ENCODE peak calls at places on chromosome 20, in five cellular contexts. H, Q, W, Y and X are unnamed samples.

GRCh38 chr20:2688041-2688591 is 4.5 kb upstream of the EBF4 start:
- DNase-seq in H (peak), Q (no peak), W (peak), Y (peak), X (no peak)

GRCh38 chr20:46539113-46539512 is 11.3 kb downstream of the OCSTAMP start:
- DNase-seq in H (no peak), Q (no peak), W (no peak), Y (no peak), X (no peak)

GRCh38 chr20:50804453-50805348 is 9.8 kb downstream of the BCAS4 start:
- DNase-seq in H (no peak), Q (no peak), W (no peak), Y (no peak), X (no peak)

GRCh38 chr20:47126709-47127108 is 229.8 kb downstream of the ZMYND8 start:
- DNase-seq in H (no peak), Q (peak), W (peak), Y (peak), X (no peak)

GRCh38 chr20:51059862-51060261 is 37.0 kb upstream of the KCNG1 start:
- DNase-seq in H (no peak), Q (no peak), W (no peak), Y (peak), X (no peak)

GRCh38 chr20:45857836-45858250 is 429 bp downstream of the ZSWIM3 start:
- DNase-seq in H (no peak), Q (no peak), W (no peak), Y (no peak), X (no peak)

GRCh38 chr20:52217689-52218395 is 26.3 kb upstream of the ZFP64 start:
- DNase-seq in H (no peak), Q (no peak), W (no peak), Y (no peak), X (no peak)

GRCh38 chr20:57293998-57294397 is 27.6 kb upstream of the BMP7 start:
- DNase-seq in H (no peak), Q (no peak), W (no peak), Y (no peak), X (no peak)

GRCh38 chr20:45962031-45962755 is 9.8 kb downstream of the ZNF335 start:
- DNase-seq in H (no peak), Q (no peak), W (no peak), Y (no peak), X (no peak)

GRCh38 chr20:41650221-41650948 is 32.2 kb upstream of the CHD6 start:
- DNase-seq in H (no peak), Q (no peak), W (no peak), Y (no peak), X (no peak)

GRCh38 chr20:29878281-29878741 is 1379.2 kb upstream of the DEFB115 start:
- DNase-seq in H (peak), Q (no peak), W (peak), Y (no peak), X (no peak)

GRCh38 chr20:45508068-45508886 is 7.1 kb downstream of the SPINT3 start:
- DNase-seq in H (no peak), Q (no peak), W (no peak), Y (no peak), X (no peak)

GRCh38 chr20:6626805-6627204 is 140.7 kb upstream of the BMP2 start:
- DNase-seq in H (no peak), Q (no peak), W (no peak), Y (no peak), X (no peak)
- TF ChIP-seq CTCF in H (no peak), Q (no peak), W (no peak), Y (no peak), X (no peak)

DNA sequence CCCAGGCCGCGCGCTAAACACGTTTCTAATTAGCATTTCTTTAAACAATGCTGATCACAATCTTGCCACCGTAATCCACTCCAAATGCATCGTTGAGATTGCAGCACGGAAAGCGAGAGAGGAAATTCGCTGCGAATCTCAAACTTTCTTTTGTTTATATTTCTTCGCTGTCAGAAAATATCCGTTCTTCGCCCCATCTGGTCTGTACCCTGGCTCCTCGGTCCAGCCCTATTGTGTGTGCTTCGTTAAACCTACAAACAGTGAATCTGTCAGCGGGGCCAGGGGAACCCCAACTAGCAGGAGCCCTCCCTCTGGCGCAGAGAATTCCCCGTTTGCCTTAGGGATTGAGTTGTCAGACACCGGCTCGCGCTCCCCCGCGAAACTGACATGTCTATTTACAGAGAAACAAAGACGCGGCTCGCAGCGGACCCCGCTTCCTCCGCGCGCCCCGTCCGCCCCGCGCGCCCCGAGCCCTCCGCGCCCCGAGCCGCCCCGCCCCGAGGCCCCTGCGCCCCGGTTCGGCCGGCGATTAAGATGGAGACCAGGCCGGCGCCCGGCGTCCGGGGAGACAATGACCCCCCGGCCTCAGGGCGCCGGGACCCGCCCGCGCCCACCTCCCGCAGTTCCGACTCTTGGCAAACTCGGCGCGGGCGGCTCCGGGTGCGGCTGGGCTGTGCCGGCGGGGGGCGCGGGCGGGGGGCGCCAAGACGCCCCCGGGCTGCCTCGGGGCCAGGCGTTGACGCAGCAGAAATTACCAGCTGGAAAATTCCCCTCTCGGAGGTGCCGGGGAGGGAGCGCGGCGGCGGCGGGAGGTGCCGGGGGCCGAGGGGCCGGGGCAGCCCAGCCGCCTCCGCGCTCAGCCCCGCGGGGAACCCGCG is 882 bp downstream of the ZBTB46 start:
- DNase-seq in H (no peak), Q (no peak), W (no peak), Y (peak), X (no peak)
- TF ChIP-seq CTCF in H (no peak), Q (no peak), W (no peak), Y (no peak), X (no peak)

DNA sequence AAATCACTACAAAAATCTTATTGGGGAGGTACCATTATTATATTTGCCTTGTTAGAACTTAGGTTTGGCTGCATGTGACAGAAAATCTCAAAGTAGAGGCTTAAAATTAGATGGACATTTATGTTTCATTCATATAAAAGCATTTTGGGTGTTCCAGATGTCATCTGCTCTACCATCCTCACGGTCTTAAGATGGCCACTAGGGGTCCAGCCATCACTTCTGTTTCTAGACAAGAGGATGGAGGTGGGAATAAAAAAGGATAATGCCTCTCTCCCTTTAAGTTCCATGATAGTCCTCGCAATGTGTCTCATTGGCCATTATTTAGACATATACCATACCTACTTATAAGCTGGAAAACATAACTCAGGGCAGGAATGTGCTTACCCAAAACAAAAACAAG is 929.5 kb downstream of the KIF16B start:
- DNase-seq in H (no peak), Q (no peak), W (peak), Y (peak), X (no peak)
- TF ChIP-seq CTCF in H (no peak), Q (peak), W (peak), Y (peak), X (peak)

DNA sequence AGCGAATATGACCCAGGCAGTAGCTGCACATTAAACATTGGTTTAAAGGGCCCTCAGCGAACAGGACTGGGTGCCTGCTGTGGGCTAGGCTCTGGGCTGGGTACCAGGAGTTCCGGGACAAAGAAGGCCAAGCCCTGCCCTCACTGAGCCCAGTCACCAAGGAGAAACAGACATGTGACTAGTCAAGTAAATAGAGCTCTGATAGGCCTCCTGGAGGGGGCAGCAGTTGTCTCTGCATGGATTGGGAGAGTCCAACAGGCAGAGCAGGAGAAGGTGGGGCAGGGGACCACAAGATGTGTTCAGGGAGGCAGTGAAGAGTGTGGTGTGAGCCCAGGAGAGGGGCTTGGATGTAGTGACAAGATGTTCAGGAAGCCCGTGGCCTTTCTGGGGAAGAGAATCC is 3.1 kb downstream of the HM13 start:
- DNase-seq in H (no peak), Q (peak), W (peak), Y (peak), X (peak)
- TF ChIP-seq CTCF in H (no peak), Q (peak), W (peak), Y (peak), X (peak)

GRCh38 chr20:10540636-10541493 is 105.8 kb downstream of the SLX4IP start:
- DNase-seq in H (no peak), Q (peak), W (peak), Y (peak), X (no peak)
- TF ChIP-seq CTCF in H (no peak), Q (no peak), W (no peak), Y (no peak), X (no peak)

GRCh38 chr20:61185841-61186601 is 66.0 kb upstream of the CDH4 start:
- DNase-seq in H (no peak), Q (peak), W (peak), Y (peak), X (peak)
- TF ChIP-seq CTCF in H (no peak), Q (peak), W (no peak), Y (no peak), X (no peak)

DNA sequence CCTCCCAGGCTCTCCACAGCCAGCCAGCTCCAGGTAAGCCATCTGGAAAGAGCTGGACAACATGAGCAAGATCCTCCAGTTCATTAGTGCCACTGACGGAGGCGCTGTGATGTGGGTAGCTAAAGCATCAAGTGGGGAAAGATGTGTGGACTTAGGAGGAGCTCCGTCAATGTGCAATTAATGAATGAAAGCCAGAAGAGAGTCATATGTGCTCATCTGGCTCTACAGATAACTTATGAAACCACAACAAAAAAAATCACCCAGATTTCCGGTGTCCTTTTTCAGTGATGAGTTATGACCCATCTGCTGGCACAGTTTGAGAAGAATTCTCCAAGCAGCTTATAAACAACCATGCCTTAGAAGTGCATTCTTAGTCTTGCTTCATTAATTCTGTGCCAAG is 311.7 kb upstream of the PLCB4 start:
- DNase-seq in H (no peak), Q (peak), W (peak), Y (peak), X (peak)
- TF ChIP-seq CTCF in H (no peak), Q (peak), W (no peak), Y (peak), X (no peak)